ENCODE peak calls at places on chromosome 18, in eight cellular contexts. R is fibroblast of lung, K is colonic mucosa, D is HCT116, A is endothelial cell of umbilical vein, O is astrocyte, H is IMR-90, X is H1. I is an unnamed sample.

GRCh38 chr18:79851489-79851888 is 53.8 kb downstream of the KCNG2 start:
- DNase-seq in R (no peak), D (no peak), X (peak; percentile 7), K (no peak), A (no peak), O (no peak), H (no peak), I (no peak)

GRCh38 chr18:9868857-9869712 is 16.7 kb upstream of the TXNDC2 start:
- DNase-seq in A (no peak), K (peak; percentile 39), R (no peak), D (no peak), H (no peak), X (no peak), O (no peak), I (no peak)

GRCh38 chr18:58407649-58408407 is 221.1 kb downstream of the ALPK2 start:
- DNase-seq in X (no peak), D (no peak), H (no peak), O (no peak), R (no peak), K (no peak), A (no peak), I (no peak)

GRCh38 chr18:2112435-2113045 is 458.8 kb downstream of the METTL4 start:
- DNase-seq in R (no peak), D (no peak), A (no peak), X (no peak), K (no peak), O (peak; percentile 26), H (no peak), I (peak; percentile 4)

GRCh38 chr18:50663626-50664441 is 103.9 kb downstream of the MAPK4 start:
- DNase-seq in D (no peak), R (no peak), A (no peak), X (no peak), O (no peak), K (no peak), H (no peak), I (no peak)

GRCh38 chr18:45006934-45007333 is 326.2 kb downstream of the SETBP1 start:
- DNase-seq in X (no peak), H (peak; percentile 53), R (peak; percentile 3), K (no peak), O (peak; percentile 58), A (no peak), D (no peak), I (no peak)

GRCh38 chr18:68152770-68153169 is 562.1 kb downstream of the TMX3 start:
- DNase-seq in O (no peak), D (no peak), K (no peak), X (peak; percentile 60), A (no peak), R (no peak), H (no peak), I (no peak)

GRCh38 chr18:55152801-55153200 is 193.5 kb upstream of the CCDC68 start:
- DNase-seq in X (no peak), R (peak; percentile 31), K (no peak), O (peak; percentile 69), D (no peak), H (peak; percentile 73), A (peak; percentile 7), I (peak; percentile 27)

GRCh38 chr18:22503803-22504202 is 86.1 kb upstream of the CTAGE1 start:
- DNase-seq in O (peak; percentile 62), H (peak; percentile 97), R (peak; percentile 99), X (no peak), D (no peak), A (no peak), K (no peak), I (peak; percentile 96)

GRCh38 chr18:23154823-23155517 is 19.7 kb downstream of the CABLES1 start:
- DNase-seq in H (no peak), O (no peak), A (no peak), D (no peak), X (no peak), R (no peak), K (no peak), I (peak; percentile 62)

GRCh38 chr18:77201508-77201907 is 48.1 kb upstream of the GALR1 start:
- DNase-seq in K (no peak), H (peak; percentile 27), D (no peak), X (no peak), R (peak; percentile 18), O (no peak), A (no peak), I (no peak)

GRCh38 chr18:13500227-13500865 is 226.0 kb downstream of the FAM210A start:
- DNase-seq in O (peak; percentile 93), R (peak; percentile 56), D (no peak), H (peak; percentile 57), A (peak; percentile 83), K (no peak), X (peak; percentile 57), I (peak; percentile 74)

GRCh38 chr18:76476665-76477561 is 18.1 kb downstream of the ZNF516 start:
- DNase-seq in A (peak; percentile 62), K (peak; percentile 50), H (peak; percentile 97), D (no peak), R (peak; percentile 96), O (peak; percentile 95), X (no peak), I (peak; percentile 90)

GRCh38 chr18:5391427-5391826 is 95.9 kb upstream of the ZBTB14 start:
- DNase-seq in X (no peak), A (no peak), R (no peak), O (no peak), D (no peak), H (no peak), K (no peak), I (no peak)

GRCh38 chr18:78085241-78086185 is 835.9 kb downstream of the GALR1 start:
- DNase-seq in R (no peak), X (no peak), H (no peak), A (no peak), K (no peak), O (no peak), D (no peak), I (no peak)

DNA sequence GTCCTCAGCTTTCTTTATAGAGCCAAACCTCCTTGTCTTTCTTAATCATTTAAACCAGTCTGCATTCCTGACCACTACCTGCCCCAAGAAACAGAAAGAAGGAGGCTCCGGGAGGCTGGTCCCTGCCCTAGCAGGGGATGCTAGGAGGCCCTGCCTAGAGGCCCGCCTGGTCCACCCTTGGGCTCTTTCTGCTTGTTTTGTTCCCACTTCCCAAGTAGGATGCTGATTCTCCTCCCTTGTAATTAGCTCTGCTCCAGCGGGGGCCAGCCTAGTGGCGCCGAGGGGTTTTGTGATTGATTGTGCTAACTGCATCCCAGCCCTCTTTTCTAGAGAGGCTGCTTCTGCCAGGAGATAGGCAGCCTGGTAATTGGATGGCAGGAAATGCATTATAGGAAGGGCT is 220.0 kb downstream of the LOXHD1 start:
- DNase-seq in A (no peak), D (no peak), H (no peak), O (no peak), R (no peak), X (no peak), K (no peak), I (no peak)
- H3K4me3 ChIP-seq in A (no peak overlapping the region), D (no peak overlapping the region), H (no peak overlapping the region), O (no peak overlapping the region), R (no peak overlapping the region), X (no peak overlapping the region), K (no peak overlapping the region), I (no peak overlapping the region)

GRCh38 chr18:62878305-62878704 is 163.0 kb downstream of the PHLPP1 start:
- DNase-seq in K (no peak), A (no peak), H (no peak), R (no peak), O (no peak), D (no peak), X (no peak), I (peak; percentile 22)

GRCh38 chr18:62876828-62877227 is 161.5 kb downstream of the PHLPP1 start:
- DNase-seq in D (no peak), H (no peak), X (no peak), K (no peak), R (no peak), O (peak; percentile 33), A (peak; percentile 11), I (no peak)

GRCh38 chr18:62876106-62876505 is 160.8 kb downstream of the PHLPP1 start:
- DNase-seq in R (no peak), K (no peak), A (no peak), D (no peak), O (no peak), X (no peak), H (no peak), I (no peak)

GRCh38 chr18:62875320-62875719 is 160.0 kb downstream of the PHLPP1 start:
- DNase-seq in O (no peak), H (no peak), R (no peak), K (no peak), X (no peak), A (no peak), D (no peak), I (no peak)

GRCh38 chr18:62877448-62878221 is 162.3 kb downstream of the PHLPP1 start:
- DNase-seq in O (peak; percentile 83), X (no peak), H (peak; percentile 65), R (peak; percentile 58), D (no peak), K (no peak), A (peak; percentile 90), I (peak; percentile 62)
- H3K9ac ChIP-seq in O (peak overlapping the region; percentile 21), X (no peak overlapping the region), H (no peak overlapping the region), R (no peak overlapping the region), D (no peak overlapping the region), K (no peak overlapping the region), A (peak overlapping the region; percentile 81), I (no peak overlapping the region)

GRCh38 chr18:41758534-41758933 is 196.5 kb upstream of the PIK3C3 start:
- DNase-seq in H (no peak), A (no peak), R (no peak), X (no peak), O (no peak), D (no peak), K (no peak), I (no peak)

GRCh38 chr18:41756141-41756540 is 198.9 kb upstream of the PIK3C3 start:
- DNase-seq in R (no peak), A (no peak), X (no peak), O (no peak), D (no peak), H (no peak), K (no peak), I (no peak)

GRCh38 chr18:41763361-41763760 is 191.7 kb upstream of the PIK3C3 start:
- DNase-seq in X (no peak), H (no peak), O (no peak), R (no peak), A (no peak), D (no peak), K (no peak), I (no peak)

DNA sequence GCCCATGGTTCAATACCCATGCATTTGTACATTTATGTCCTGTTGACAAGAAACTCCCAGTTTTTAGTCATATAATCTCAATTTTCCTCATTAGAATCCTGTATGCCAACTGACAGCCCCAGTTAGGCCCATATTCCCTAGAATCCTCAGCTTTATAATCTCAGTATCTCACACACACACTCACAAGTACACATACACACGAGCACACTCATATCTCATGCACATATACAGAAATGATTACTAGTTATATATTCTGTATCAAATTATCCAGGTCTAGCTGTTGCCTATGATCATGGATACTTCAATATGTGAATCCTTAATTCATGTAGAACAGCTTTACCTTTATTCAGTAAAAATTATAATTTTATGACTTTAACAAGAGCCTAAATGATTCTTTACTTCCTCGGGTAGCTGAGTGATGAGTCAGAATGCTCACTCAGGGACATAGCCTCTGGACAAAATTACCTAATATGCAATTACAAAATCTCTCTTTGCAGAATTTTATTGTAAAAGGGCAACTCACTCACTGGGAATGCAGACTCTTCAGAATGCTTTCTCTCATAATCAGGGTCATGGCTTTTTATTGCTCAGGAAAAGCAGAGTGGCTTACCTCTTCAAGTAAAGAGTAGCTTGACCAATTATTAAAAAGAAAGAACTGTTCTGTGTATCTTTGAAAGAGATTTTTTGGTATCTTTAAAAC is 193.6 kb upstream of the PIK3C3 start:
- DNase-seq in D (no peak), X (no peak), R (peak; percentile 81), O (peak; percentile 85), H (peak; percentile 84), A (no peak), K (no peak), I (peak; percentile 95)
- H3K4me3 ChIP-seq in D (no peak overlapping the region), X (no peak overlapping the region), R (no peak overlapping the region), O (no peak overlapping the region), H (no peak overlapping the region), A (no peak overlapping the region), K (no peak overlapping the region), I (peak overlapping the region; percentile 46)

GRCh38 chr18:48781041-48781989 is 169.4 kb downstream of the SMAD7 start:
- DNase-seq in O (peak; percentile 52), H (peak; percentile 39), A (peak; percentile 96), R (peak; percentile 47), X (no peak), D (no peak), K (peak; percentile 69), I (peak; percentile 74)
- H3K9ac ChIP-seq in O (peak overlapping the region; percentile 64), H (peak overlapping the region; percentile 12), A (peak overlapping the region; percentile 57), R (peak overlapping the region; percentile 13), X (no peak overlapping the region), D (no peak overlapping the region), K (peak overlapping the region; percentile 16), I (peak overlapping the region; percentile 86)

I was measured in adipocyte.